ENCODE peak calls at places on chromosome 11, in nine cellular contexts. J is coronary artery, R is SK-N-SH, K is heart right ventricle, S is AG04450, O is kidney, H is ovary, Z is thoracic aorta, Q is A549. X is an unnamed sample.
A peak's percentile ranks its signal among the peaks of the same experiment; 100 is the strongest.

GRCh38 chr11:119056397-119056999 is 507 bp downstream of the HYOU1 start:
- DNase-seq in J (peak; percentile 79), R (peak; percentile 78), K (peak; percentile 29), S (no peak), O (peak; percentile 88), H (peak; percentile 57), Z (no peak), Q (no peak), X (peak; percentile 85)

GRCh38 chr11:108483163-108483562 is 15.0 kb downstream of the POGLUT3 start:
- DNase-seq in J (no peak), R (no peak), K (no peak), S (no peak), O (no peak), H (no peak), Z (no peak), Q (no peak), X (no peak)

GRCh38 chr11:10694481-10695239 is 1.1 kb upstream of the IRAG1 start:
- DNase-seq in J (no peak), R (no peak), K (no peak), S (peak; percentile 65), O (no peak), H (no peak), Z (no peak), Q (no peak), X (peak; percentile 85)

GRCh38 chr11:47714554-47715081 is 551 bp downstream of the AGBL2 start:
- DNase-seq in J (peak; percentile 73), R (no peak), K (no peak), S (no peak), O (no peak), H (peak; percentile 43), Z (no peak), Q (peak; percentile 11), X (no peak)

GRCh38 chr11:64233913-64234839 is at the start of gene VEGFB:
- DNase-seq in J (no peak), R (peak; percentile 92), K (peak; percentile 84), S (no peak), O (peak; percentile 92), H (peak; percentile 83), Z (no peak), Q (peak; percentile 53), X (peak; percentile 94)

GRCh38 chr11:27076121-27076589 is 35.5 kb downstream of the BBOX1 start:
- DNase-seq in J (no peak), R (no peak), K (no peak), S (no peak), O (no peak), H (no peak), Z (no peak), Q (no peak), X (no peak)

GRCh38 chr11:71263391-71263790 is 11.0 kb upstream of the SHANK2 start:
- DNase-seq in J (no peak), R (no peak), K (no peak), S (no peak), O (no peak), H (no peak), Z (no peak), Q (no peak), X (peak; percentile 88)

GRCh38 chr11:64306876-64307622 is 1.7 kb downstream of the ESRRA start:
- DNase-seq in J (no peak), R (no peak), K (no peak), S (no peak), O (peak; percentile 79), H (peak; percentile 59), Z (no peak), Q (peak; percentile 46), X (peak; percentile 78)

GRCh38 chr11:34348919-34349318 is 8.9 kb downstream of the ABTB2 start:
- DNase-seq in J (no peak), R (no peak), K (no peak), S (no peak), O (no peak), H (no peak), Z (no peak), Q (no peak), X (no peak)

GRCh38 chr11:92941676-92942571 is 27.5 kb upstream of the MTNR1B start:
- DNase-seq in J (no peak), R (peak; percentile 64), K (no peak), S (no peak), O (no peak), H (no peak), Z (no peak), Q (peak; percentile 33), X (peak; percentile 87)

GRCh38 chr11:94117871-94118270 is 10.8 kb upstream of the PANX1 start:
- DNase-seq in J (no peak), R (no peak), K (no peak), S (no peak), O (no peak), H (no peak), Z (no peak), Q (no peak), X (no peak)

GRCh38 chr11:113242767-113243397 is 71.5 kb upstream of the TTC12 start:
- DNase-seq in J (no peak), R (no peak), K (no peak), S (no peak), O (no peak), H (no peak), Z (no peak), Q (no peak), X (no peak)

GRCh38 chr11:86245369-86246292 is 1.1 kb downstream of the EED start:
- DNase-seq in J (no peak), R (peak; percentile 13), K (no peak), S (no peak), O (no peak), H (no peak), Z (no peak), Q (no peak), X (peak; percentile 61)

GRCh38 chr11:9574556-9574805 is 1.0 kb downstream of the WEE1 start:
- DNase-seq in J (no peak), R (no peak), K (peak; percentile 45), S (no peak), O (peak; percentile 78), H (peak; percentile 78), Z (no peak), Q (peak; percentile 28), X (peak; percentile 62)

GRCh38 chr11:123653997-123654565 is 343 bp downstream of the SCN3B start:
- DNase-seq in J (no peak), R (peak; percentile 81), K (peak; percentile 51), S (peak; percentile 1), O (peak; percentile 89), H (peak; percentile 70), Z (no peak), Q (peak; percentile 22), X (peak; percentile 92)

GRCh38 chr11:45275823-45276222 is 10.3 kb downstream of the SYT13 start:
- DNase-seq in J (no peak), R (no peak), K (no peak), S (no peak), O (no peak), H (no peak), Z (no peak), Q (no peak), X (peak; percentile 58)

GRCh38 chr11:64226507-64227051 is 505 bp downstream of the NUDT22 start:
- DNase-seq in J (peak; percentile 79), R (peak; percentile 76), K (peak; percentile 67), S (no peak), O (peak; percentile 91), H (no peak), Z (no peak), Q (no peak), X (no peak)

GRCh38 chr11:128709402-128709801 is 15.5 kb downstream of the FLI1 start:
- DNase-seq in J (no peak), R (no peak), K (no peak), S (peak; percentile 84), O (no peak), H (no peak), Z (no peak), Q (no peak), X (peak; percentile 54)

GRCh38 chr11:6799402-6799801 is at the start of gene OR6A2:
- DNase-seq in J (no peak), R (no peak), K (no peak), S (no peak), O (no peak), H (no peak), Z (no peak), Q (no peak), X (peak; percentile 15)

GRCh38 chr11:73324116-73324515 is 16.0 kb downstream of the ARHGEF17 start:
- DNase-seq in J (no peak), R (no peak), K (no peak), S (no peak), O (no peak), H (no peak), Z (no peak), Q (no peak), X (no peak)
- H3K27ac ChIP-seq in J (peak overlapping the region; percentile 98), R (peak overlapping the region; percentile 98), K (peak overlapping the region; percentile 43), S (peak overlapping the region; percentile 87), O (peak overlapping the region; percentile 91), H (peak overlapping the region; percentile 79), Z (peak overlapping the region; percentile 98), Q (peak overlapping the region; percentile 6), X (peak overlapping the region; percentile 94)

GRCh38 chr11:78097666-78098385 is 18.2 kb upstream of the NDUFC2 start:
- DNase-seq in J (no peak), R (no peak), K (no peak), S (no peak), O (no peak), H (no peak), Z (no peak), Q (no peak), X (no peak)

GRCh38 chr11:78099671-78100070 is 20.0 kb upstream of the NDUFC2 start:
- DNase-seq in J (no peak), R (no peak), K (no peak), S (no peak), O (no peak), H (no peak), Z (no peak), Q (no peak), X (no peak)

GRCh38 chr11:78100276-78101040 is 20.8 kb upstream of the NDUFC2 start:
- DNase-seq in J (no peak), R (no peak), K (no peak), S (no peak), O (no peak), H (no peak), Z (no peak), Q (no peak), X (no peak)

GRCh38 chr11:78101073-78101472 is 21.4 kb upstream of the NDUFC2 start:
- DNase-seq in J (no peak), R (no peak), K (no peak), S (no peak), O (no peak), H (no peak), Z (no peak), Q (peak; percentile 26), X (no peak)
- H3K27ac ChIP-seq in J (no peak overlapping the region), R (peak overlapping the region; percentile 55), K (no peak overlapping the region), S (peak overlapping the region; percentile 49), O (no peak overlapping the region), H (no peak overlapping the region), Z (no peak overlapping the region), Q (peak overlapping the region; percentile 73), X (no peak overlapping the region)

GRCh38 chr11:58497951-58498350 is 10.0 kb downstream of the OR5B21 start:
- DNase-seq in J (no peak), R (no peak), K (no peak), S (no peak), O (no peak), H (no peak), Z (no peak), Q (no peak), X (no peak)
- H3K27ac ChIP-seq in J (no peak overlapping the region), R (no peak overlapping the region), K (no peak overlapping the region), S (no peak overlapping the region), O (no peak overlapping the region), H (no peak overlapping the region), Z (no peak overlapping the region), Q (no peak overlapping the region), X (no peak overlapping the region)

GRCh38 chr11:67412495-67413179 is 2.8 kb upstream of the CARNS1 start:
- DNase-seq in J (no peak), R (no peak), K (no peak), S (no peak), O (no peak), H (no peak), Z (no peak), Q (no peak), X (no peak)
- H3K27ac ChIP-seq in J (no peak overlapping the region), R (no peak overlapping the region), K (no peak overlapping the region), S (no peak overlapping the region), O (no peak overlapping the region), H (no peak overlapping the region), Z (no peak overlapping the region), Q (no peak overlapping the region), X (no peak overlapping the region)

X was measured in osteoblast.